ENCODE peak calls at places on chromosomes 3 and 15, in nine cellular contexts. L is right cardiac atrium, B is AG04450, I is HCT116, V is cardiac muscle cell, C is left ventricle myocardium inferior, O is adrenal gland, W is tibial artery, Z is RWPE1. N is an unnamed sample.

GRCh38 chr15:45784656-45785055 is 149.8 kb downstream of the SQOR start:
- DNase-seq in L (no peak), B (no peak), I (no peak), V (no peak), C (no peak), O (no peak), W (no peak), Z (peak; percentile 62), N (no peak)

GRCh38 chr3:111667621-111668239 is 72.6 kb upstream of the ZBED2 start:
- DNase-seq in L (no peak), B (no peak), I (no peak), V (peak; percentile 52), C (peak; percentile 19), O (no peak), W (peak; percentile 66), Z (no peak), N (no peak)

GRCh38 chr3:125055913-125056705 is at the start of gene HEG1:
- DNase-seq in L (peak; percentile 98), B (no peak), I (no peak), V (peak; percentile 94), C (peak; percentile 93), O (peak; percentile 90), W (peak; percentile 94), Z (peak; percentile 83), N (peak; percentile 97)

GRCh38 chr3:159762981-159763465 is 225.6 kb upstream of the IL12A start:
- DNase-seq in L (peak; percentile 86), B (peak; percentile 61), I (no peak), V (peak; percentile 85), C (peak; percentile 65), O (peak; percentile 31), W (peak; percentile 80), Z (peak; percentile 81), N (peak; percentile 91)

GRCh38 chr15:84955089-84955848 is 26.4 kb upstream of the PDE8A start:
- DNase-seq in L (peak; percentile 85), B (peak; percentile 52), I (peak; percentile 67), V (peak; percentile 83), C (peak; percentile 68), O (peak; percentile 80), W (peak; percentile 77), Z (peak; percentile 74), N (peak; percentile 81)

GRCh38 chr15:77480859-77481258 is 60.2 kb downstream of the HMG20A start:
- DNase-seq in L (no peak), B (no peak), I (no peak), V (no peak), C (no peak), O (no peak), W (no peak), Z (no peak), N (no peak)

GRCh38 chr3:100966049-100966471 is 27.2 kb downstream of the ABI3BP start:
- DNase-seq in L (no peak), B (peak; percentile 57), I (no peak), V (no peak), C (no peak), O (no peak), W (no peak), Z (no peak), N (no peak)

GRCh38 chr3:23546186-23546585 is 259.6 kb upstream of the UBE2E1 start:
- DNase-seq in L (no peak), B (no peak), I (no peak), V (no peak), C (no peak), O (no peak), W (no peak), Z (no peak), N (no peak)

GRCh38 chr15:43204016-43204901 is 16.6 kb downstream of the EPB42 start:
- DNase-seq in L (no peak), B (peak; percentile 37), I (peak; percentile 36), V (peak; percentile 63), C (peak; percentile 36), O (peak; percentile 58), W (peak; percentile 44), Z (peak; percentile 46), N (peak; percentile 86)

GRCh38 chr15:43218908-43219706 is 1.7 kb downstream of the EPB42 start:
- DNase-seq in L (no peak), B (no peak), I (no peak), V (peak; percentile 21), C (no peak), O (no peak), W (no peak), Z (peak; percentile 92), N (no peak)

GRCh38 chr15:45486317-45486716 is 36.2 kb downstream of the SLC30A4 start:
- DNase-seq in L (no peak), B (no peak), I (no peak), V (no peak), C (no peak), O (no peak), W (no peak), Z (no peak), N (no peak)

GRCh38 chr3:184236033-184236410 is 6.6 kb downstream of the VWA5B2 start:
- DNase-seq in L (no peak), B (no peak), I (no peak), V (no peak), C (no peak), O (no peak), W (no peak), Z (no peak), N (no peak)

GRCh38 chr3:39106281-39107055 is 959 bp downstream of the GORASP1 start:
- DNase-seq in L (no peak), B (no peak), I (no peak), V (peak; percentile 46), C (no peak), O (no peak), W (no peak), Z (peak; percentile 49), N (no peak)

GRCh38 chr3:144774897-144775296 is 803.3 kb downstream of the DIPK2A start:
- DNase-seq in L (no peak), B (no peak), I (no peak), V (no peak), C (no peak), O (no peak), W (no peak), Z (no peak), N (no peak)

GRCh38 chr15:38555686-38556334 is 8.8 kb downstream of the RASGRP1 start:
- DNase-seq in L (no peak), B (peak; percentile 76), I (no peak), V (peak; percentile 30), C (no peak), O (no peak), W (no peak), Z (no peak), N (no peak)

GRCh38 chr3:128735287-128735686 is 9.3 kb downstream of the RAB7A start:
- DNase-seq in L (no peak), B (no peak), I (no peak), V (no peak), C (no peak), O (no peak), W (no peak), Z (no peak), N (no peak)

GRCh38 chr3:171640520-171641412 is 169.5 kb downstream of the PLD1 start:
- DNase-seq in L (no peak), B (peak; percentile 21), I (no peak), V (peak; percentile 49), C (peak; percentile 23), O (no peak), W (no peak), Z (no peak), N (no peak)

GRCh38 chr3:42492508-42493080 is 9.8 kb upstream of the VIPR1 start:
- DNase-seq in L (no peak), B (no peak), I (no peak), V (no peak), C (no peak), O (peak; percentile 7), W (no peak), Z (no peak), N (no peak)

GRCh38 chr3:42493126-42493797 is 9.2 kb upstream of the VIPR1 start:
- DNase-seq in L (no peak), B (no peak), I (no peak), V (no peak), C (no peak), O (peak; percentile 10), W (no peak), Z (no peak), N (no peak)

GRCh38 chr3:42491876-42492507 is 10.5 kb upstream of the VIPR1 start:
- DNase-seq in L (no peak), B (no peak), I (no peak), V (no peak), C (no peak), O (peak; percentile 9), W (no peak), Z (no peak), N (no peak)

GRCh38 chr3:42495393-42495792 is 7.0 kb upstream of the VIPR1 start:
- DNase-seq in L (no peak), B (no peak), I (no peak), V (no peak), C (no peak), O (peak; percentile 1), W (no peak), Z (no peak), N (no peak)

GRCh38 chr3:42493798-42494151 is 8.7 kb upstream of the VIPR1 start:
- DNase-seq in L (no peak), B (no peak), I (no peak), V (no peak), C (no peak), O (no peak), W (no peak), Z (no peak), N (no peak)
- H3K27ac ChIP-seq in L (no peak overlapping the region), B (no peak overlapping the region), I (no peak overlapping the region), V (no peak overlapping the region), C (no peak overlapping the region), O (no peak overlapping the region), W (no peak overlapping the region), Z (no peak overlapping the region), N (no peak overlapping the region)

DNA sequence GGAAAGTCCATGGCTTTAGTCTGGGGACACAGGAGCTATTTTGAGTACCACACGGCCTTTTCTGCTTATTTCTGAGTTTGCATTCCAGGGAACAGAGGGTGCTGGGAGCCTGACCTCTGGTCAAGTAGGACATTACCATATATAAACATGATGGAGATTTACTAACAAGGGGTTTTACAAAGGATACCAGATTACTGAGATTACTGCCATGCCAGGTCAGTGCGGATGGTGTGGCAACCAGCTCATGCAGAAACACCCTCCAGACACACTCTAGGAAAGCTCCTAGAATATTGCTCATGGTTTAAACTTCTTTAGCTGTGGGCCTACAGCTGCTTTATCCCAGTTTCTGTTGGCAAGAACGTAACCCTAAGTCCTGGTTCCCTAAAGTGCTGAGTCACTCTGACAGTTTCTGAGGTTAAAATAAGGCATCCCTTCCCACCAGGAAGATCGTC is 54.3 kb upstream of the AGTR1 start:
- DNase-seq in L (no peak), B (peak; percentile 38), I (no peak), V (peak; percentile 76), C (no peak), O (no peak), W (no peak), Z (no peak), N (peak; percentile 42)
- H3K27ac ChIP-seq in L (peak overlapping the region; percentile 37), B (peak overlapping the region; percentile 55), I (no peak overlapping the region), V (no peak overlapping the region), C (peak overlapping the region; percentile 72), O (no peak overlapping the region), W (peak overlapping the region; percentile 74), Z (no peak overlapping the region), N (peak overlapping the region; percentile 81)

GRCh38 chr3:52007291-52007690 is 11.6 kb upstream of the RPL29 start:
- DNase-seq in L (no peak), B (no peak), I (no peak), V (no peak), C (no peak), O (no peak), W (no peak), Z (no peak), N (no peak)
- H3K27ac ChIP-seq in L (no peak overlapping the region), B (no peak overlapping the region), I (no peak overlapping the region), V (peak overlapping the region; percentile 91), C (peak overlapping the region; percentile 80), O (no peak overlapping the region), W (no peak overlapping the region), Z (peak overlapping the region; percentile 58), N (no peak overlapping the region)

GRCh38 chr3:142104763-142105162 is 44.6 kb downstream of the TFDP2 start:
- DNase-seq in L (no peak), B (no peak), I (no peak), V (no peak), C (no peak), O (no peak), W (no peak), Z (no peak), N (no peak)
- H3K27ac ChIP-seq in L (no peak overlapping the region), B (no peak overlapping the region), I (no peak overlapping the region), V (no peak overlapping the region), C (no peak overlapping the region), O (no peak overlapping the region), W (no peak overlapping the region), Z (no peak overlapping the region), N (no peak overlapping the region)

N was measured in aorta.